ENCODE peak calls at places on chromosomes 5 and 9, in four cellular contexts. E, Y, B and I are unnamed samples.

GRCh38 chr9:36698984-36699383 is 126.3 kb downstream of the MELK start:
- DNase-seq in E (no peak), Y (no peak), B (no peak), I (no peak)

GRCh38 chr9:129486496-129487306 is 134.2 kb downstream of the C9orf50 start:
- DNase-seq in E (no peak), Y (no peak), B (peak), I (no peak)

GRCh38 chr5:59712836-59713487 is 180.6 kb downstream of the PDE4D start:
- DNase-seq in E (no peak), Y (peak), B (no peak), I (no peak)

GRCh38 chr5:153903321-153903720 is 135.4 kb downstream of the FAM114A2 start:
- DNase-seq in E (no peak), Y (no peak), B (no peak), I (no peak)

GRCh38 chr9:97076238-97076637 is 37.3 kb upstream of the CTSV start:
- DNase-seq in E (no peak), Y (no peak), B (no peak), I (no peak)

GRCh38 chr9:6488395-6488794 is 75.4 kb downstream of the UHRF2 start:
- DNase-seq in E (no peak), Y (peak), B (no peak), I (no peak)

GRCh38 chr9:134243778-134244467 is 79.6 kb upstream of the RNU6ATAC start:
- DNase-seq in E (peak), Y (no peak), B (no peak), I (peak)

GRCh38 chr9:107239474-107239873 is 43.6 kb upstream of the RAD23B start:
- DNase-seq in E (no peak), Y (peak), B (no peak), I (no peak)

GRCh38 chr5:68545636-68546325 is 330.2 kb downstream of the PIK3R1 start:
- DNase-seq in E (no peak), Y (no peak), B (no peak), I (no peak)

GRCh38 chr9:131530546-131530929 is 525 bp downstream of the UCK1 start:
- DNase-seq in E (no peak), Y (peak), B (peak), I (peak)

GRCh38 chr5:1037123-1037670 is 28.6 kb downstream of the NKD2 start:
- DNase-seq in E (no peak), Y (no peak), B (no peak), I (no peak)

GRCh38 chr5:9437741-9438240 is 108.1 kb downstream of the SEMA5A start:
- DNase-seq in E (no peak), Y (no peak), B (no peak), I (no peak)

GRCh38 chr5:178465861-178466288 is 124.3 kb downstream of the COL23A1 start:
- DNase-seq in E (no peak), Y (no peak), B (no peak), I (no peak)

GRCh38 chr5:133873936-133874585 is 94.4 kb downstream of the C5orf15 start:
- DNase-seq in E (no peak), Y (no peak), B (no peak), I (no peak)

GRCh38 chr5:145859451-145859850 is 13.4 kb downstream of the GRXCR2 start:
- DNase-seq in E (no peak), Y (no peak), B (no peak), I (no peak)

GRCh38 chr5:180330810-180331646 is 22.1 kb downstream of the GFPT2 start:
- DNase-seq in E (no peak), Y (peak), B (no peak), I (peak)

GRCh38 chr5:32508806-32509805 is 64.6 kb upstream of the ZFR start:
- DNase-seq in E (no peak), Y (no peak), B (no peak), I (no peak)

GRCh38 chr5:146466521-146467349 is 19.6 kb downstream of the TCERG1 start:
- DNase-seq in E (no peak), Y (no peak), B (no peak), I (no peak)

GRCh38 chr5:81855576-81855975 is 104.7 kb upstream of the SSBP2 start:
- DNase-seq in E (no peak), Y (no peak), B (no peak), I (no peak)

GRCh38 chr5:94223231-94223630 is 395.2 kb downstream of the KIAA0825 start:
- DNase-seq in E (no peak), Y (no peak), B (no peak), I (no peak)

GRCh38 chr5:94228791-94229190 is 389.6 kb downstream of the KIAA0825 start:
- DNase-seq in E (no peak), Y (no peak), B (no peak), I (no peak)
- H3K27ac ChIP-seq in E (no peak), Y (no peak), B (no peak), I (no peak)

GRCh38 chr9:35563791-35564197 is 41.3 kb upstream of the TESK1 start:
- DNase-seq in E (no peak), Y (peak), B (no peak), I (no peak)
- H3K27ac ChIP-seq in E (no peak), Y (no peak), B (no peak), I (no peak)

DNA sequence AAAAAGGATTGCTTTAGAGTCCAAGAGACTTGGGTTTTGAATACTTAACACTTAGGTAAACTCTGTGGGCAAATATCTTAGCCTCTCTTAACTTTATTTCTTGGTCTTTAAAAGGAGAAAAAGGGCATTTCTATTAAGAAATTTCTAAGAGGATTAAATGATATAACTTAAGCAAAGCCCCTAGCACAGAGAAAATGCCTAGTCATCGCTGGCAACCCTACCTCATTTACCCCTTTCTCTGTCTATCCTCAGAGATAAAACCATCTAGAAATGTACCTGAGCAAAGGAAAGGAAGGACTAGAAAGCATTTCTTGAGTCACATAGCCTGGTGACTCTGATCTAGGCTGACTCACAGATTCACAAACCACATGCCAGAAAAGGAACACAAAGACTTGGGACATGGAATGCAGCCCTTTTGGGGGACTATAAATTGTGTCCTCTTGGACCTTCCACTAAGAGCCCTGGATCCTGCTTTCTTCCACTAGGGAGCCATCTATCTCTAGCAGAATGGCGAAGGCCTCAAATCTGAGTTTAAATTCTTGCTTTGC is 120.6 kb downstream of the FOXD1 start:
- DNase-seq in E (no peak), Y (peak), B (no peak), I (no peak)
- H3K27ac ChIP-seq in E (no peak), Y (no peak), B (no peak), I (no peak)

DNA sequence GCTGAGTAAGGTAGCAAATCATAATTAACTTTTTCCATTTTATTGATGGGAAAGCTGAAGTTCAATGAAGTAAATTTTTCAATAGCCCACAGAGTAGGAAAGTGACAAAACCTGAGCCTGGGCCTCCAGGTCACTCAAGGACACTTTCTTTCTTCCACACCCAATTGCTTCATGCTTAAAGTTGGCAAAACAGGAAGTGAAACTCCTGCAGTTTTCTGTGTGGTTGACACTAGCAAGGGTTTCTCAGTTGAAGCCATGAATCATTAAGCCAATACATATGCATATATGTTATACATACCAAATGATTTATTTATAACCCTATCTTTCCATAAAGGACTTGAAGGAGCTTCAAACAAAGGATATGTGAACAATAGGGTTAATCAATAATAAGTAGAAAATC is 13.9 kb downstream of the TLR4 start:
- DNase-seq in E (peak), Y (no peak), B (no peak), I (no peak)
- H3K27ac ChIP-seq in E (no peak), Y (no peak), B (no peak), I (peak)

GRCh38 chr9:127132921-127133647 is 10.6 kb upstream of the ANGPTL2 start:
- DNase-seq in E (no peak), Y (peak), B (peak), I (no peak)

GRCh38 chr9:127133739-127134167 is 11.3 kb upstream of the ANGPTL2 start:
- DNase-seq in E (no peak), Y (peak), B (peak), I (no peak)

GRCh38 chr9:127131871-127132270 is 9.4 kb upstream of the ANGPTL2 start:
- DNase-seq in E (no peak), Y (peak), B (peak), I (no peak)

GRCh38 chr9:127130661-127131538 is 8.5 kb upstream of the ANGPTL2 start:
- DNase-seq in E (no peak), Y (peak), B (no peak), I (no peak)

GRCh38 chr9:127132375-127132774 is 9.9 kb upstream of the ANGPTL2 start:
- DNase-seq in E (no peak), Y (no peak), B (peak), I (no peak)
- H3K27ac ChIP-seq in E (no peak), Y (no peak), B (no peak), I (peak)